ENCODE peak calls at places on chromosomes 7 and 10, in ten cellular contexts. W is cardiac fibroblast, N is AG04450, Y is heart right ventricle, B is left ventricle myocardium inferior, A is fibroblast of the aortic adventitia, Q is neural progenitor cell, C is lower lobe of right lung, K is mucosa of descending colon, V is stomach. P is an unnamed sample.
A peak's percentile ranks its signal among the peaks of the same experiment; 100 is the strongest.

GRCh38 chr7:1638113-1638726 is 31.9 kb upstream of the ELFN1 start:
- DNase-seq in W (peak; percentile 37), N (no peak), Y (no peak), B (peak; percentile 14), A (peak; percentile 13), Q (peak; percentile 74), C (peak; percentile 27), K (no peak), V (no peak), P (no peak)

GRCh38 chr10:128796513-128796912 is 670.3 kb upstream of the MKI67 start:
- DNase-seq in W (no peak), N (no peak), Y (no peak), B (no peak), A (no peak), Q (no peak), C (no peak), K (no peak), V (no peak), P (no peak)

GRCh38 chr7:18064242-18064838 is 36.7 kb upstream of the PRPS1L1 start:
- DNase-seq in W (peak; percentile 29), N (no peak), Y (no peak), B (no peak), A (peak; percentile 12), Q (peak; percentile 46), C (no peak), K (peak; percentile 69), V (no peak), P (peak; percentile 58)

GRCh38 chr7:47488205-47488968 is 93.5 kb downstream of the TNS3 start:
- DNase-seq in W (no peak), N (no peak), Y (no peak), B (no peak), A (no peak), Q (peak; percentile 47), C (no peak), K (no peak), V (no peak), P (no peak)

GRCh38 chr7:138138244-138138643 is 62.0 kb downstream of the AKR1D1 start:
- DNase-seq in W (no peak), N (no peak), Y (no peak), B (no peak), A (no peak), Q (no peak), C (no peak), K (no peak), V (no peak), P (no peak)

GRCh38 chr7:152025937-152026890 is 740 bp downstream of the GALNT11 start:
- DNase-seq in W (no peak), N (no peak), Y (peak; percentile 13), B (no peak), A (peak; percentile 5), Q (no peak), C (no peak), K (no peak), V (no peak), P (no peak)

GRCh38 chr7:43888983-43889945 is 17.1 kb downstream of the URGCP start:
- DNase-seq in W (peak; percentile 29), N (no peak), Y (no peak), B (no peak), A (no peak), Q (no peak), C (no peak), K (no peak), V (no peak), P (no peak)

GRCh38 chr7:110841840-110842579 is 248.9 kb upstream of the LRRN3 start:
- DNase-seq in W (no peak), N (no peak), Y (no peak), B (no peak), A (no peak), Q (peak; percentile 19), C (no peak), K (no peak), V (no peak), P (no peak)

GRCh38 chr10:123841560-123841959 is 50.0 kb downstream of the CPXM2 start:
- DNase-seq in W (no peak), N (no peak), Y (no peak), B (no peak), A (no peak), Q (no peak), C (no peak), K (no peak), V (no peak), P (no peak)

GRCh38 chr10:75417522-75417927 is 13.9 kb upstream of the LRMDA start:
- DNase-seq in W (no peak), N (no peak), Y (no peak), B (no peak), A (no peak), Q (peak; percentile 14), C (no peak), K (no peak), V (no peak), P (no peak)

GRCh38 chr10:35237766-35238512 is 98.4 kb upstream of the CCNY start:
- DNase-seq in W (no peak), N (no peak), Y (no peak), B (no peak), A (no peak), Q (no peak), C (no peak), K (no peak), V (no peak), P (no peak)

GRCh38 chr7:120138497-120138896 is 134.5 kb upstream of the KCND2 start:
- DNase-seq in W (no peak), N (no peak), Y (no peak), B (no peak), A (no peak), Q (no peak), C (no peak), K (no peak), V (no peak), P (no peak)

GRCh38 chr7:81478664-81479063 is 291.2 kb downstream of the HGF start:
- DNase-seq in W (no peak), N (no peak), Y (no peak), B (no peak), A (no peak), Q (no peak), C (peak; percentile 62), K (peak; percentile 74), V (peak; percentile 80), P (peak; percentile 55)

GRCh38 chr10:43287056-43288007 is 20.5 kb upstream of the RASGEF1A start:
- DNase-seq in W (no peak), N (no peak), Y (no peak), B (no peak), A (no peak), Q (no peak), C (peak; percentile 85), K (peak; percentile 56), V (peak; percentile 69), P (peak; percentile 86)

GRCh38 chr10:131242007-131242406 is 69.5 kb downstream of the TCERG1L start:
- DNase-seq in W (no peak), N (no peak), Y (peak; percentile 10), B (no peak), A (no peak), Q (peak; percentile 77), C (peak; percentile 45), K (peak; percentile 2), V (peak; percentile 36), P (no peak)
- TF ChIP-seq CTCF in W (no peak), N (no peak), Y (no peak), B (peak; percentile 38), A (no peak), Q (peak; percentile 72), C (no peak), K (no peak), V (no peak), P (no peak)

GRCh38 chr7:115475774-115476407 is 554.0 kb downstream of the MDFIC start:
- DNase-seq in W (no peak), N (no peak), Y (no peak), B (no peak), A (no peak), Q (peak; percentile 70), C (no peak), K (peak; percentile 32), V (no peak), P (no peak)
- TF ChIP-seq CTCF in W (no peak), N (no peak), Y (peak; percentile 15), B (peak; percentile 39), A (no peak), Q (peak; percentile 52), C (no peak), K (no peak), V (no peak), P (no peak)

DNA sequence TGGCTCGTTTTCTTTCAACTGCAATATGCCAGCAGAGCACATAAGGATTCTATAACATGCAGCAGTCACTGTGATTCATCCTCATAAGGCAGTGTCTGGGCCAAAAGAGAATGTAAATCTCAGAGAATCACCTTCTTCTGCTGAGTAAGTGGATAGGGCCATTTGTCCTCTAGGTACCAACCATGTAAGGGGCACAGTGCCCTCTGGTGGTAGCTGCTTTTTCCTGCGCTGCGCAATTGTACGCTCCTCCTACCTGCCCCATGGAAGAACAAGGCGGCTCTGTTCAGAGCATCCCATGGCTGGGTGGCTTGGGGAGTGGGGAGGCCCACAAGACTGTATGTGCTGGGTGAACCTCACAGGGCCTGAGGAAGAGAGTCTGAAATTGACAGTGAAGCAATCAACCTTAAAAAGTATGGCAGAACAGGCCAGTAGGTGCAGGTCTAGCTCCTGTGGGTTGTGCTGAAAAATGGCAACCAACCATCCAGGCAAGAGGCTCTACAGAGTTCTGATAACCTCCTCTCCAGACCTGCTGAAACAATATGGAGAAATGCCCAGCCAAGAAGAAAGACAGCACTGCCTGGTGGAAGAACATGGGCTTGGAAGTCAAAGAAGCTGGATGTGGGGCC is 78.7 kb upstream of the C10orf90 start:
- DNase-seq in W (peak; percentile 88), N (peak; percentile 58), Y (peak; percentile 56), B (peak; percentile 70), A (peak; percentile 87), Q (peak; percentile 90), C (peak; percentile 74), K (peak; percentile 88), V (peak; percentile 85), P (peak; percentile 76)
- TF ChIP-seq CTCF in W (peak; percentile 84), N (peak; percentile 84), Y (peak; percentile 75), B (peak; percentile 82), A (peak; percentile 92), Q (peak; percentile 89), C (peak; percentile 77), K (peak; percentile 67), V (no peak), P (no peak)

GRCh38 chr10:72257051-72257892 is 16.5 kb upstream of the DDIT4 start:
- DNase-seq in W (peak; percentile 20), N (no peak), Y (no peak), B (peak; percentile 47), A (peak; percentile 38), Q (peak; percentile 74), C (no peak), K (no peak), V (no peak), P (no peak)

GRCh38 chr10:72251635-72252034 is 22.1 kb upstream of the DDIT4 start:
- DNase-seq in W (no peak), N (no peak), Y (no peak), B (no peak), A (no peak), Q (no peak), C (no peak), K (no peak), V (no peak), P (no peak)

GRCh38 chr10:72253002-72253401 is 20.7 kb upstream of the DDIT4 start:
- DNase-seq in W (no peak), N (no peak), Y (no peak), B (peak; percentile 4), A (peak; percentile 9), Q (no peak), C (no peak), K (no peak), V (no peak), P (no peak)

GRCh38 chr10:72255977-72256729 is 17.6 kb upstream of the DDIT4 start:
- DNase-seq in W (no peak), N (no peak), Y (no peak), B (no peak), A (no peak), Q (no peak), C (no peak), K (no peak), V (no peak), P (no peak)

GRCh38 chr10:72254891-72255568 is 18.7 kb upstream of the DDIT4 start:
- DNase-seq in W (peak; percentile 92), N (no peak), Y (peak; percentile 87), B (peak; percentile 94), A (peak; percentile 78), Q (peak; percentile 80), C (peak; percentile 89), K (peak; percentile 75), V (peak; percentile 93), P (peak; percentile 83)
- TF ChIP-seq CTCF in W (no peak), N (no peak), Y (no peak), B (no peak), A (no peak), Q (no peak), C (no peak), K (no peak), V (no peak), P (no peak)

P was measured in Calu3.